ENCODE peak calls at places on chromosomes 7 and 10, in eight cellular contexts. One of them, this sample, is unnamed.

GRCh38 chr10:5927306-5927705 is 37.3 kb downstream of the FBH1 start:
- DNase-seq in OCI-LY7: no peak
- DNase-seq in RPMI8226: no peak
- DNase-seq in astrocyte of the spinal cord: peak
- DNase-seq in gastrocnemius medialis: no peak
- DNase-seq in COR-L47: no peak
- DNase-seq in right atrium auricular region: no peak
- DNase-seq in stimulated activated CD8-positive, alpha-beta memory T cell treated with anti-CD3 and anti-CD28 coated beads, Interleukin-7, amount 100 ng/mL, for 1 hour: no peak
- DNase-seq in this sample: peak

GRCh38 chr7:133207687-133208086 is 45.2 kb upstream of the EXOC4 start:
- DNase-seq in OCI-LY7: peak
- DNase-seq in RPMI8226: peak
- DNase-seq in astrocyte of the spinal cord: no peak
- DNase-seq in gastrocnemius medialis: no peak
- DNase-seq in COR-L47: no peak
- DNase-seq in right atrium auricular region: no peak
- DNase-seq in stimulated activated CD8-positive, alpha-beta memory T cell treated with anti-CD3 and anti-CD28 coated beads, Interleukin-7, amount 100 ng/mL, for 1 hour: no peak
- DNase-seq in this sample: no peak

GRCh38 chr10:128572696-128573095 is 446.5 kb upstream of the MKI67 start:
- DNase-seq in OCI-LY7: no peak
- DNase-seq in RPMI8226: no peak
- DNase-seq in astrocyte of the spinal cord: no peak
- DNase-seq in gastrocnemius medialis: no peak
- DNase-seq in COR-L47: no peak
- DNase-seq in right atrium auricular region: no peak
- DNase-seq in stimulated activated CD8-positive, alpha-beta memory T cell treated with anti-CD3 and anti-CD28 coated beads, Interleukin-7, amount 100 ng/mL, for 1 hour: no peak
- DNase-seq in this sample: no peak

GRCh38 chr7:5779108-5779507 is 2.4 kb downstream of the RNF216 start:
- DNase-seq in OCI-LY7: no peak
- DNase-seq in RPMI8226: no peak
- DNase-seq in astrocyte of the spinal cord: no peak
- DNase-seq in gastrocnemius medialis: no peak
- DNase-seq in COR-L47: no peak
- DNase-seq in right atrium auricular region: no peak
- DNase-seq in stimulated activated CD8-positive, alpha-beta memory T cell treated with anti-CD3 and anti-CD28 coated beads, Interleukin-7, amount 100 ng/mL, for 1 hour: no peak
- DNase-seq in this sample: no peak

GRCh38 chr7:143395187-143396149 is 13.2 kb downstream of the EPHA1 start:
- DNase-seq in OCI-LY7: no peak
- DNase-seq in RPMI8226: no peak
- DNase-seq in astrocyte of the spinal cord: no peak
- DNase-seq in gastrocnemius medialis: no peak
- DNase-seq in COR-L47: no peak
- DNase-seq in right atrium auricular region: no peak
- DNase-seq in stimulated activated CD8-positive, alpha-beta memory T cell treated with anti-CD3 and anti-CD28 coated beads, Interleukin-7, amount 100 ng/mL, for 1 hour: no peak
- DNase-seq in this sample: no peak

GRCh38 chr10:49594594-49594993 is 15.5 kb upstream of the SLC18A3 start:
- DNase-seq in OCI-LY7: peak
- DNase-seq in RPMI8226: peak
- DNase-seq in astrocyte of the spinal cord: peak
- DNase-seq in gastrocnemius medialis: no peak
- DNase-seq in COR-L47: no peak
- DNase-seq in right atrium auricular region: peak
- DNase-seq in stimulated activated CD8-positive, alpha-beta memory T cell treated with anti-CD3 and anti-CD28 coated beads, Interleukin-7, amount 100 ng/mL, for 1 hour: no peak
- DNase-seq in this sample: peak

GRCh38 chr7:5452937-5453540 is 29.4 kb upstream of the TNRC18 start:
- DNase-seq in OCI-LY7: no peak
- DNase-seq in RPMI8226: no peak
- DNase-seq in astrocyte of the spinal cord: peak
- DNase-seq in gastrocnemius medialis: no peak
- DNase-seq in COR-L47: no peak
- DNase-seq in right atrium auricular region: peak
- DNase-seq in stimulated activated CD8-positive, alpha-beta memory T cell treated with anti-CD3 and anti-CD28 coated beads, Interleukin-7, amount 100 ng/mL, for 1 hour: no peak
- DNase-seq in this sample: peak

GRCh38 chr7:44617225-44617885 is 10.9 kb downstream of the OGDH start:
- DNase-seq in OCI-LY7: no peak
- DNase-seq in RPMI8226: no peak
- DNase-seq in astrocyte of the spinal cord: peak
- DNase-seq in gastrocnemius medialis: no peak
- DNase-seq in COR-L47: no peak
- DNase-seq in right atrium auricular region: no peak
- DNase-seq in stimulated activated CD8-positive, alpha-beta memory T cell treated with anti-CD3 and anti-CD28 coated beads, Interleukin-7, amount 100 ng/mL, for 1 hour: no peak
- DNase-seq in this sample: peak

GRCh38 chr10:29897430-29897829 is 162.0 kb downstream of the JCAD start:
- DNase-seq in OCI-LY7: no peak
- DNase-seq in RPMI8226: no peak
- DNase-seq in astrocyte of the spinal cord: no peak
- DNase-seq in gastrocnemius medialis: no peak
- DNase-seq in COR-L47: no peak
- DNase-seq in right atrium auricular region: no peak
- DNase-seq in stimulated activated CD8-positive, alpha-beta memory T cell treated with anti-CD3 and anti-CD28 coated beads, Interleukin-7, amount 100 ng/mL, for 1 hour: no peak
- DNase-seq in this sample: no peak

GRCh38 chr10:69224862-69225657 is 4.9 kb downstream of the HKDC1 start:
- DNase-seq in OCI-LY7: peak
- DNase-seq in RPMI8226: no peak
- DNase-seq in astrocyte of the spinal cord: no peak
- DNase-seq in gastrocnemius medialis: no peak
- DNase-seq in COR-L47: no peak
- DNase-seq in right atrium auricular region: no peak
- DNase-seq in stimulated activated CD8-positive, alpha-beta memory T cell treated with anti-CD3 and anti-CD28 coated beads, Interleukin-7, amount 100 ng/mL, for 1 hour: no peak
- DNase-seq in this sample: peak

GRCh38 chr10:113475381-113475807 is 77.5 kb upstream of the HABP2 start:
- DNase-seq in OCI-LY7: no peak
- DNase-seq in RPMI8226: no peak
- DNase-seq in astrocyte of the spinal cord: peak
- DNase-seq in gastrocnemius medialis: no peak
- DNase-seq in COR-L47: no peak
- DNase-seq in right atrium auricular region: no peak
- DNase-seq in stimulated activated CD8-positive, alpha-beta memory T cell treated with anti-CD3 and anti-CD28 coated beads, Interleukin-7, amount 100 ng/mL, for 1 hour: no peak
- DNase-seq in this sample: peak

GRCh38 chr7:2438775-2439174 is 35.4 kb downstream of the CHST12 start:
- DNase-seq in OCI-LY7: no peak
- DNase-seq in RPMI8226: no peak
- DNase-seq in astrocyte of the spinal cord: no peak
- DNase-seq in gastrocnemius medialis: no peak
- DNase-seq in COR-L47: no peak
- DNase-seq in right atrium auricular region: no peak
- DNase-seq in stimulated activated CD8-positive, alpha-beta memory T cell treated with anti-CD3 and anti-CD28 coated beads, Interleukin-7, amount 100 ng/mL, for 1 hour: no peak
- DNase-seq in this sample: no peak

GRCh38 chr7:74343281-74344127 is 54.3 kb downstream of the CLIP2 start:
- DNase-seq in OCI-LY7: no peak
- DNase-seq in RPMI8226: no peak
- DNase-seq in astrocyte of the spinal cord: peak
- DNase-seq in gastrocnemius medialis: no peak
- DNase-seq in COR-L47: no peak
- DNase-seq in right atrium auricular region: no peak
- DNase-seq in stimulated activated CD8-positive, alpha-beta memory T cell treated with anti-CD3 and anti-CD28 coated beads, Interleukin-7, amount 100 ng/mL, for 1 hour: no peak
- DNase-seq in this sample: peak

GRCh38 chr10:81874878-81875679 is at the start of gene NRG3:
- DNase-seq in OCI-LY7: no peak
- DNase-seq in RPMI8226: no peak
- DNase-seq in astrocyte of the spinal cord: no peak
- DNase-seq in gastrocnemius medialis: no peak
- DNase-seq in COR-L47: no peak
- DNase-seq in right atrium auricular region: no peak
- DNase-seq in stimulated activated CD8-positive, alpha-beta memory T cell treated with anti-CD3 and anti-CD28 coated beads, Interleukin-7, amount 100 ng/mL, for 1 hour: no peak
- DNase-seq in this sample: peak

GRCh38 chr7:30771859-30772429 is 727 bp downstream of the MINDY4 start:
- DNase-seq in OCI-LY7: no peak
- DNase-seq in RPMI8226: no peak
- DNase-seq in astrocyte of the spinal cord: peak
- DNase-seq in gastrocnemius medialis: no peak
- DNase-seq in COR-L47: no peak
- DNase-seq in right atrium auricular region: no peak
- DNase-seq in stimulated activated CD8-positive, alpha-beta memory T cell treated with anti-CD3 and anti-CD28 coated beads, Interleukin-7, amount 100 ng/mL, for 1 hour: no peak
- DNase-seq in this sample: peak

GRCh38 chr10:60979667-60980104 is 35.7 kb upstream of the RHOBTB1 start:
- DNase-seq in OCI-LY7: no peak
- DNase-seq in RPMI8226: no peak
- DNase-seq in astrocyte of the spinal cord: no peak
- DNase-seq in gastrocnemius medialis: no peak
- DNase-seq in COR-L47: no peak
- DNase-seq in right atrium auricular region: no peak
- DNase-seq in stimulated activated CD8-positive, alpha-beta memory T cell treated with anti-CD3 and anti-CD28 coated beads, Interleukin-7, amount 100 ng/mL, for 1 hour: no peak
- DNase-seq in this sample: no peak

GRCh38 chr7:102000123-102000522 is 182.7 kb downstream of the CUX1 start:
- DNase-seq in OCI-LY7: no peak
- DNase-seq in RPMI8226: no peak
- DNase-seq in astrocyte of the spinal cord: no peak
- DNase-seq in gastrocnemius medialis: no peak
- DNase-seq in COR-L47: no peak
- DNase-seq in right atrium auricular region: no peak
- DNase-seq in stimulated activated CD8-positive, alpha-beta memory T cell treated with anti-CD3 and anti-CD28 coated beads, Interleukin-7, amount 100 ng/mL, for 1 hour: no peak
- DNase-seq in this sample: no peak

GRCh38 chr10:84352251-84352842 is 24.0 kb downstream of the CCSER2 start:
- DNase-seq in OCI-LY7: peak
- DNase-seq in RPMI8226: peak
- DNase-seq in astrocyte of the spinal cord: peak
- DNase-seq in gastrocnemius medialis: peak
- DNase-seq in COR-L47: peak
- DNase-seq in right atrium auricular region: no peak
- DNase-seq in stimulated activated CD8-positive, alpha-beta memory T cell treated with anti-CD3 and anti-CD28 coated beads, Interleukin-7, amount 100 ng/mL, for 1 hour: peak
- DNase-seq in this sample: peak

GRCh38 chr10:14386202-14386593 is 55.5 kb upstream of the FRMD4A start:
- DNase-seq in OCI-LY7: no peak
- DNase-seq in RPMI8226: peak
- DNase-seq in astrocyte of the spinal cord: peak
- DNase-seq in gastrocnemius medialis: no peak
- DNase-seq in COR-L47: no peak
- DNase-seq in right atrium auricular region: no peak
- DNase-seq in stimulated activated CD8-positive, alpha-beta memory T cell treated with anti-CD3 and anti-CD28 coated beads, Interleukin-7, amount 100 ng/mL, for 1 hour: no peak
- DNase-seq in this sample: peak

GRCh38 chr7:154676422-154677073 is 326.4 kb downstream of the PAXIP1 start:
- DNase-seq in OCI-LY7: no peak
- DNase-seq in RPMI8226: peak
- DNase-seq in astrocyte of the spinal cord: no peak
- DNase-seq in gastrocnemius medialis: no peak
- DNase-seq in COR-L47: no peak
- DNase-seq in right atrium auricular region: no peak
- DNase-seq in stimulated activated CD8-positive, alpha-beta memory T cell treated with anti-CD3 and anti-CD28 coated beads, Interleukin-7, amount 100 ng/mL, for 1 hour: no peak
- DNase-seq in this sample: no peak

GRCh38 chr10:107971973-107972372 is 807.5 kb upstream of the SORCS1 start:
- DNase-seq in OCI-LY7: no peak
- DNase-seq in RPMI8226: no peak
- DNase-seq in astrocyte of the spinal cord: peak
- DNase-seq in gastrocnemius medialis: no peak
- DNase-seq in COR-L47: no peak
- DNase-seq in right atrium auricular region: no peak
- DNase-seq in stimulated activated CD8-positive, alpha-beta memory T cell treated with anti-CD3 and anti-CD28 coated beads, Interleukin-7, amount 100 ng/mL, for 1 hour: no peak
- DNase-seq in this sample: peak

GRCh38 chr7:30775992-30776391 is 4.8 kb downstream of the MINDY4 start:
- DNase-seq in OCI-LY7: no peak
- DNase-seq in RPMI8226: no peak
- DNase-seq in astrocyte of the spinal cord: no peak
- DNase-seq in gastrocnemius medialis: no peak
- DNase-seq in COR-L47: no peak
- DNase-seq in right atrium auricular region: no peak
- DNase-seq in stimulated activated CD8-positive, alpha-beta memory T cell treated with anti-CD3 and anti-CD28 coated beads, Interleukin-7, amount 100 ng/mL, for 1 hour: no peak
- DNase-seq in this sample: no peak

GRCh38 chr7:129163875-129164544 is 19.5 kb downstream of the TSPAN33 start:
- DNase-seq in OCI-LY7: peak
- DNase-seq in RPMI8226: peak
- DNase-seq in astrocyte of the spinal cord: peak
- DNase-seq in gastrocnemius medialis: no peak
- DNase-seq in COR-L47: peak
- DNase-seq in right atrium auricular region: no peak
- DNase-seq in stimulated activated CD8-positive, alpha-beta memory T cell treated with anti-CD3 and anti-CD28 coated beads, Interleukin-7, amount 100 ng/mL, for 1 hour: no peak
- DNase-seq in this sample: peak

GRCh38 chr7:47782792-47783191 is 165.5 kb downstream of the PKD1L1 start:
- DNase-seq in OCI-LY7: no peak
- DNase-seq in RPMI8226: no peak
- DNase-seq in astrocyte of the spinal cord: no peak
- DNase-seq in gastrocnemius medialis: no peak
- DNase-seq in COR-L47: no peak
- DNase-seq in right atrium auricular region: no peak
- DNase-seq in stimulated activated CD8-positive, alpha-beta memory T cell treated with anti-CD3 and anti-CD28 coated beads, Interleukin-7, amount 100 ng/mL, for 1 hour: no peak
- DNase-seq in this sample: no peak

GRCh38 chr10:32419615-32420014 is 26.3 kb upstream of the CCDC7 start:
- DNase-seq in OCI-LY7: no peak
- DNase-seq in RPMI8226: no peak
- DNase-seq in astrocyte of the spinal cord: no peak
- DNase-seq in gastrocnemius medialis: no peak
- DNase-seq in COR-L47: no peak
- DNase-seq in right atrium auricular region: no peak
- DNase-seq in stimulated activated CD8-positive, alpha-beta memory T cell treated with anti-CD3 and anti-CD28 coated beads, Interleukin-7, amount 100 ng/mL, for 1 hour: no peak
- DNase-seq in this sample: no peak

GRCh38 chr7:115099906-115100305 is 178.0 kb downstream of the MDFIC start:
- DNase-seq in OCI-LY7: no peak
- DNase-seq in RPMI8226: no peak
- DNase-seq in astrocyte of the spinal cord: peak
- DNase-seq in gastrocnemius medialis: no peak
- DNase-seq in COR-L47: no peak
- DNase-seq in right atrium auricular region: no peak
- DNase-seq in stimulated activated CD8-positive, alpha-beta memory T cell treated with anti-CD3 and anti-CD28 coated beads, Interleukin-7, amount 100 ng/mL, for 1 hour: no peak
- DNase-seq in this sample: peak

GRCh38 chr10:15439381-15439837 is 68.3 kb upstream of the FAM171A1 start:
- DNase-seq in OCI-LY7: no peak
- DNase-seq in RPMI8226: no peak
- DNase-seq in astrocyte of the spinal cord: peak
- DNase-seq in gastrocnemius medialis: no peak
- DNase-seq in COR-L47: no peak
- DNase-seq in right atrium auricular region: peak
- DNase-seq in stimulated activated CD8-positive, alpha-beta memory T cell treated with anti-CD3 and anti-CD28 coated beads, Interleukin-7, amount 100 ng/mL, for 1 hour: no peak
- DNase-seq in this sample: peak

GRCh38 chr10:80700760-80701444 is 163.2 kb downstream of the SH2D4B start:
- DNase-seq in OCI-LY7: no peak
- DNase-seq in RPMI8226: no peak
- DNase-seq in astrocyte of the spinal cord: no peak
- DNase-seq in gastrocnemius medialis: no peak
- DNase-seq in COR-L47: no peak
- DNase-seq in right atrium auricular region: no peak
- DNase-seq in stimulated activated CD8-positive, alpha-beta memory T cell treated with anti-CD3 and anti-CD28 coated beads, Interleukin-7, amount 100 ng/mL, for 1 hour: no peak
- DNase-seq in this sample: no peak

GRCh38 chr7:2726316-2727018 is 38.5 kb downstream of the AMZ1 start:
- DNase-seq in OCI-LY7: no peak
- DNase-seq in RPMI8226: no peak
- DNase-seq in astrocyte of the spinal cord: no peak
- DNase-seq in gastrocnemius medialis: no peak
- DNase-seq in COR-L47: no peak
- DNase-seq in right atrium auricular region: no peak
- DNase-seq in stimulated activated CD8-positive, alpha-beta memory T cell treated with anti-CD3 and anti-CD28 coated beads, Interleukin-7, amount 100 ng/mL, for 1 hour: no peak
- DNase-seq in this sample: no peak

GRCh38 chr7:87083865-87084519 is 24.5 kb upstream of the ELAPOR2 start:
- DNase-seq in OCI-LY7: no peak
- DNase-seq in RPMI8226: no peak
- DNase-seq in astrocyte of the spinal cord: no peak
- DNase-seq in gastrocnemius medialis: no peak
- DNase-seq in COR-L47: no peak
- DNase-seq in right atrium auricular region: no peak
- DNase-seq in stimulated activated CD8-positive, alpha-beta memory T cell treated with anti-CD3 and anti-CD28 coated beads, Interleukin-7, amount 100 ng/mL, for 1 hour: no peak
- DNase-seq in this sample: no peak

GRCh38 chr7:23372671-23373070 is 73.5 kb downstream of the MALSU1 start:
- DNase-seq in OCI-LY7: no peak
- DNase-seq in RPMI8226: no peak
- DNase-seq in astrocyte of the spinal cord: no peak
- DNase-seq in gastrocnemius medialis: no peak
- DNase-seq in COR-L47: no peak
- DNase-seq in right atrium auricular region: no peak
- DNase-seq in stimulated activated CD8-positive, alpha-beta memory T cell treated with anti-CD3 and anti-CD28 coated beads, Interleukin-7, amount 100 ng/mL, for 1 hour: no peak
- DNase-seq in this sample: no peak